ENCODE peak calls at places on chromosomes 11 and 22, in four cellular contexts. One of them, this sample, is unnamed.

GRCh38 chr11:48052183-48053040 is 72.1 kb downstream of the PTPRJ start:
- DNase-seq in stomach: peak
- DNase-seq in D721Med: no peak
- DNase-seq in adrenal gland: no peak
- DNase-seq in this sample: no peak

GRCh38 chr22:48234011-48234410 is 1471.6 kb downstream of the TBC1D22A start:
- DNase-seq in stomach: peak
- DNase-seq in D721Med: no peak
- DNase-seq in adrenal gland: no peak
- DNase-seq in this sample: no peak

GRCh38 chr22:33544707-33545106 is 375.6 kb downstream of the LARGE1 start:
- DNase-seq in stomach: no peak
- DNase-seq in D721Med: no peak
- DNase-seq in adrenal gland: no peak
- DNase-seq in this sample: no peak

GRCh38 chr11:14117632-14118031 is 155.1 kb downstream of the SPON1 start:
- DNase-seq in stomach: no peak
- DNase-seq in D721Med: no peak
- DNase-seq in adrenal gland: no peak
- DNase-seq in this sample: no peak

GRCh38 chr11:67320691-67321090 is 17.4 kb downstream of the SSH3 start:
- DNase-seq in stomach: no peak
- DNase-seq in D721Med: no peak
- DNase-seq in adrenal gland: no peak
- DNase-seq in this sample: no peak

GRCh38 chr22:46171940-46172339 is 21.6 kb downstream of the PPARA start:
- DNase-seq in stomach: no peak
- DNase-seq in D721Med: no peak
- DNase-seq in adrenal gland: no peak
- DNase-seq in this sample: no peak

GRCh38 chr11:2534131-2534956 is 89.5 kb downstream of the KCNQ1 start:
- DNase-seq in stomach: no peak
- DNase-seq in D721Med: no peak
- DNase-seq in adrenal gland: peak
- DNase-seq in this sample: no peak

GRCh38 chr11:118401880-118402590 is 629 bp downstream of the ATP5MG start:
- DNase-seq in stomach: no peak
- DNase-seq in D721Med: no peak
- DNase-seq in adrenal gland: no peak
- DNase-seq in this sample: no peak

GRCh38 chr22:29393019-29393608 is 4.7 kb upstream of the AP1B1 start:
- DNase-seq in stomach: no peak
- DNase-seq in D721Med: no peak
- DNase-seq in adrenal gland: no peak
- DNase-seq in this sample: peak

GRCh38 chr11:123438191-123438627 is 8.1 kb downstream of the GRAMD1B start:
- DNase-seq in stomach: no peak
- DNase-seq in D721Med: no peak
- DNase-seq in adrenal gland: no peak
- DNase-seq in this sample: no peak

GRCh38 chr11:77141034-77141433 is 13.0 kb downstream of the MYO7A start:
- DNase-seq in stomach: no peak
- DNase-seq in D721Med: no peak
- DNase-seq in adrenal gland: no peak
- DNase-seq in this sample: no peak

GRCh38 chr11:126360049-126360446 is 4.6 kb downstream of the ST3GAL4 start:
- DNase-seq in stomach: no peak
- DNase-seq in D721Med: no peak
- DNase-seq in adrenal gland: no peak
- DNase-seq in this sample: no peak

DNA sequence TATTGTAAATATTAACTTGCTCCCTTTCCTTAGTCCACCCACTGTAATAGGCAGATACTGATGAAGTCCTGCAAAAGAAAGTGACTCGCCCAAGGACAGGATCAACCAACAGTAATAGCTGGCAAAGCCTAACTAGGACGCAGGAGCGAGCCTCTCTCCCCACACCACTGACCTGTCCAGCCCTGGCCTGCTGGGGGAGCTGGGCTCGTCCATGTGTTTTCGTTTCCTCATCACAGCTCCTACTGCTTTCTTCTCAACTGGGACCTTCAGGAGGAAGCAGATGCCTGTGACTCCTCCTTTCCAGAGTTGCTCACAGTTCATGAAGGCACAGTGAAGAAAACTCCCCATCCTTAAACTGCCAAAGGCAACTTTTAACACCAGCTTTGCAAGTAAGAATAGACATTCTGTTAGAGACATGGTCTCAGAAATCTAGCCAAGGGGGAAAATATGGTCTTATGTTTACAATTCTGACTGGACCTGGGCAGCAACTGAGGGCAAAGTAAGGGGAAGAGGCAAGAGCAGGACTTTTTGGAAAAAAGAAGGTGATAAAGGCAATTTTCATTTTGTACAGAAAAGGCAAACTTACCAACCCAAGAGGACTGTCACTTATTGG is 11.6 kb upstream of the GPHA2 start:
- DNase-seq in stomach: no peak
- DNase-seq in D721Med: no peak
- DNase-seq in adrenal gland: no peak
- DNase-seq in this sample: no peak
- TF ChIP-seq CTCF in stomach: no peak
- TF ChIP-seq CTCF in D721Med: no peak
- TF ChIP-seq CTCF in adrenal gland: no peak
- TF ChIP-seq CTCF in this sample: no peak

GRCh38 chr11:56716379-56716854 is 17.5 kb downstream of the OR9G1 start:
- DNase-seq in stomach: no peak
- DNase-seq in D721Med: no peak
- DNase-seq in adrenal gland: no peak
- DNase-seq in this sample: no peak
- TF ChIP-seq CTCF in stomach: no peak
- TF ChIP-seq CTCF in D721Med: no peak
- TF ChIP-seq CTCF in adrenal gland: no peak
- TF ChIP-seq CTCF in this sample: no peak

GRCh38 chr22:36977401-36977861 is 41.8 kb downstream of the TST start:
- DNase-seq in stomach: peak
- DNase-seq in D721Med: no peak
- DNase-seq in adrenal gland: peak
- DNase-seq in this sample: no peak
- TF ChIP-seq CTCF in stomach: no peak
- TF ChIP-seq CTCF in D721Med: peak
- TF ChIP-seq CTCF in adrenal gland: peak
- TF ChIP-seq CTCF in this sample: peak

DNA sequence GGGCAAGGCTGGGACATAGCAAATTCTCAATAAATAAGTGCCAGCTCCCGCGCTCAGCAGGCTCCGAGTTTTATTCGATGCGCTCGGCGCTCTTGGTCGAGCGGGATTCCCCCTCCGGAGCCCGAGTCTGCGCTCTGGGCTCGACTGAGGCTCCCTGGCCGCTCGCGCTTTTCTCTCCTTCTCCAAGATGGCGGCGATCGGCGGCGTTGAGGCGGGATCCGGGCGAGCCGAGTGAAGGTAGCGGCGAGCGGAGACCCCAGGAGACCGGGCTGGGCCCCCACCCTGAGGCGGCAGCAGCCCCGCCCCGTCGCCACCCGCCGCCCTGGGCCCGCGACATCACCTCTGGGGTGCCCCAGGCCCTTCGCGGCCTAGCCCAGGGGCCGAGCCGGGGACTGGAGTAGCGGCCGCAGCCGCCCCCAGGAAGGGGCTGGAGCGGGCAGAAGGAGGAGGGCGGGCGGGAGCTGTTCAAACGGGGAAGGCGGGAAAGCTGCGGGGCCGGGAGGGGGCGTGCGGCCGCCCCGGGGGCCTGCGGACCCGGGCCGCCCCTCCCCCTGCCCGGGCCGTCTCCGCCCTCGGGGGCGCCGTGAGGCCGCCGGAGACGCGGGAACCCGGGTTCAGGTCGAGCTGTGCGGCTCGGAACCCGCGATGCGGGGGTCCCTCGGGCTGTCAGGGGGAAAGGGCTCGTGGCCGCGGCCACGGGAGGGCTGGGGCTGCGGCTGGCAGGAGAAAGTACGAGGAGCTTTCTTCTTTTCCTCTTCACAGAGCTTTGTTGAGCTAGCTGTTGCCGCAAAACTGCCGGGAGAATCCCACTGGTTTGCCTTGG is at the start of gene HMGXB4:
- DNase-seq in stomach: peak
- DNase-seq in D721Med: peak
- DNase-seq in adrenal gland: peak
- DNase-seq in this sample: peak
- TF ChIP-seq CTCF in stomach: no peak
- TF ChIP-seq CTCF in D721Med: no peak
- TF ChIP-seq CTCF in adrenal gland: no peak
- TF ChIP-seq CTCF in this sample: peak

GRCh38 chr22:31228425-31228824 is 16.3 kb downstream of the LIMK2 start:
- DNase-seq in stomach: no peak
- DNase-seq in D721Med: peak
- DNase-seq in adrenal gland: no peak
- DNase-seq in this sample: no peak

GRCh38 chr22:31233001-31233400 is 20.9 kb downstream of the LIMK2 start:
- DNase-seq in stomach: no peak
- DNase-seq in D721Med: no peak
- DNase-seq in adrenal gland: no peak
- DNase-seq in this sample: no peak

GRCh38 chr22:31230871-31231621 is 18.9 kb downstream of the LIMK2 start:
- DNase-seq in stomach: peak
- DNase-seq in D721Med: no peak
- DNase-seq in adrenal gland: peak
- DNase-seq in this sample: no peak

GRCh38 chr22:31229402-31230140 is 17.5 kb downstream of the LIMK2 start:
- DNase-seq in stomach: peak
- DNase-seq in D721Med: no peak
- DNase-seq in adrenal gland: peak
- DNase-seq in this sample: no peak

GRCh38 chr22:31230155-31230870 is 18.2 kb downstream of the LIMK2 start:
- DNase-seq in stomach: no peak
- DNase-seq in D721Med: no peak
- DNase-seq in adrenal gland: no peak
- DNase-seq in this sample: no peak
- TF ChIP-seq CTCF in stomach: no peak
- TF ChIP-seq CTCF in D721Med: no peak
- TF ChIP-seq CTCF in adrenal gland: no peak
- TF ChIP-seq CTCF in this sample: no peak

DNA sequence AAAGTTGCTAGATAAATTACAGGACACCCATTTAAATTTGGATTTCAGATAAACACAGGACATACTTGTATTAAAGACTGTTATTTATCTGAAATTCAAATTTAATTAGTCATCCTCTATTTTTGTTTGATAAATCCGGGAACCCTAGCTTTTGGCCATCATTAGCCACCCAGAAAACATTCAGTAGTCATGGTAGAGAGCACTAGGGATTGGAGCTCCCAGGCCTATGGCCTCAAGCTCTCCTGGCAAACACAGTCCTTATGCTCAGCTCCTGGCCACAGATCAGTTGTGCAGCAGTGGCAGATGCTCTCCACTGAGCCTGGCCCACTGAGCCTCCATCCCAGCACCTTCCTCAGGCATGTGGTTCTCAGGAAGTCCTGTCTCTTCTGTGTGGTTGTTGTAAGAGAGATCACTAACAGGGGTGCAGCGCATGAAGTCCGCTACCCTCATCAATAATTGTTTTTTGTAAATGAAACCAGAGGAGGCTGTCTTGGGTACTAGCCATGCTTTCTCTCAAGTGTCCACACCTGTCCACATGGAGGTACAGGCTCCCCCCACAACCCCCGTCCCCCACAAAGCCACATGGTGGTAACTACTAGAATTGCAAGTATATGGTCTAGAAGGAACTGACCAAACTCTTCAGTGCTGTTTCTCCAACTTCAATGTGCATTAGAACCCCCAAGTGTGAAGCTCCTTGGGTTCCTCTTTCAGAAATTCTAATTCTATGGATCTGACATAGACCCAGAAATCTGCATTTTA is 1.1 kb upstream of the IRAG1 start:
- DNase-seq in stomach: no peak
- DNase-seq in D721Med: no peak
- DNase-seq in adrenal gland: no peak
- DNase-seq in this sample: no peak
- TF ChIP-seq CTCF in stomach: no peak
- TF ChIP-seq CTCF in D721Med: no peak
- TF ChIP-seq CTCF in adrenal gland: no peak
- TF ChIP-seq CTCF in this sample: no peak

GRCh38 chr11:101470414-101470813 is 113.4 kb downstream of the TRPC6 start:
- DNase-seq in stomach: no peak
- DNase-seq in D721Med: no peak
- DNase-seq in adrenal gland: no peak
- DNase-seq in this sample: no peak
- TF ChIP-seq CTCF in stomach: no peak
- TF ChIP-seq CTCF in D721Med: no peak
- TF ChIP-seq CTCF in adrenal gland: no peak
- TF ChIP-seq CTCF in this sample: no peak

DNA sequence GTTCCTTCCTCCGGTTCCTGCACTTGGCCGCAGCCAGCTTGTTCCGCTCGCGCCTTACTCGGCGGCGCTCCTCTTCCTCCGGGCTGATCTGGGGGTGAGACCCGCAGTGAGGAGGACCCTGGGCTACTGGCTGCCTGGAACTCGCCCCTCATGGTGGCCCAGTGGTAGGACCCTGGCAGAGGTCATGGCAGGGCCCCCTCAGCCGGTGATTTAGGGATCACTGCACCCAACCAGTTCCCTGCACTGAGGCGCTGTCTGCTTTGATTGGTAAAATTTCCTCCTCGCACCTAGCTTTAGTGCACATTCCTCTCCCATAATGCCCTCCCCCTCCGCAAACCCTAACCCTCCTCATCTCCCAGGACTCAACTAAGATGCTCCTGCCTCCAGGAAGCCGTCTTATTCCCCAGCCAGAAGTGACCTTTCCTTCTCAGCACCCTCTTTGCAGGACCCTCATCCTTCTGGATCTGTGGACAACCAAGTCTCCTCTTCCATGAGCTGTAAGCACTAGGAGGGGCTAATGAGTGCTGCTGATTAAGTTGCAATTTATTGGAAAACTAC is 3.6 kb downstream of the CCDC85B start:
- DNase-seq in stomach: no peak
- DNase-seq in D721Med: no peak
- DNase-seq in adrenal gland: peak
- DNase-seq in this sample: no peak
- TF ChIP-seq CTCF in stomach: no peak
- TF ChIP-seq CTCF in D721Med: no peak
- TF ChIP-seq CTCF in adrenal gland: no peak
- TF ChIP-seq CTCF in this sample: no peak

GRCh38 chr22:22372063-22372462 is 127.5 kb downstream of the VPREB1 start:
- DNase-seq in stomach: no peak
- DNase-seq in D721Med: no peak
- DNase-seq in adrenal gland: no peak
- DNase-seq in this sample: no peak

GRCh38 chr22:22371031-22371541 is 126.5 kb downstream of the VPREB1 start:
- DNase-seq in stomach: no peak
- DNase-seq in D721Med: no peak
- DNase-seq in adrenal gland: peak
- DNase-seq in this sample: no peak

GRCh38 chr22:22366478-22366988 is 121.9 kb downstream of the VPREB1 start:
- DNase-seq in stomach: no peak
- DNase-seq in D721Med: no peak
- DNase-seq in adrenal gland: no peak
- DNase-seq in this sample: no peak

GRCh38 chr22:22368516-22368915 is 123.9 kb downstream of the VPREB1 start:
- DNase-seq in stomach: no peak
- DNase-seq in D721Med: no peak
- DNase-seq in adrenal gland: no peak
- DNase-seq in this sample: no peak

GRCh38 chr22:22369962-22370265 is 125.3 kb downstream of the VPREB1 start:
- DNase-seq in stomach: no peak
- DNase-seq in D721Med: no peak
- DNase-seq in adrenal gland: no peak
- DNase-seq in this sample: no peak
- TF ChIP-seq CTCF in stomach: no peak
- TF ChIP-seq CTCF in D721Med: no peak
- TF ChIP-seq CTCF in adrenal gland: no peak
- TF ChIP-seq CTCF in this sample: no peak